ENCODE peak calls at places on chromosomes 16 and 17, in nine cellular contexts. One of them, this sample, is unnamed.

GRCh38 chr17:58702708-58703107 is 10.3 kb downstream of the RAD51C start:
- DNase-seq in AG04450: no peak
- DNase-seq in LoVo: no peak
- DNase-seq in osteocyte: no peak
- DNase-seq in body of pancreas: no peak
- DNase-seq in stimulated activated CD4-positive, alpha-beta T cell treated with anti-CD3 and anti-CD28 coated beads, Interleukin-2, amount 100 ng/mL, for 48 hours: no peak
- DNase-seq in HEK293T: no peak
- DNase-seq in RCC 7860: no peak
- DNase-seq in AG10803: no peak
- DNase-seq in this sample: no peak

GRCh38 chr16:69111831-69112230 is 6.4 kb downstream of the HAS3 start:
- DNase-seq in AG10803: no peak
- DNase-seq in RCC 7860: no peak
- DNase-seq in body of pancreas: no peak
- DNase-seq in osteocyte: no peak
- DNase-seq in stimulated activated CD4-positive, alpha-beta T cell treated with anti-CD3 and anti-CD28 coated beads, Interleukin-2, amount 100 ng/mL, for 48 hours: no peak
- DNase-seq in AG04450: no peak
- DNase-seq in HEK293T: no peak
- DNase-seq in LoVo: no peak
- DNase-seq in this sample: no peak

GRCh38 chr17:74325743-74326379 is at the start of gene KIF19:
- DNase-seq in AG04450: no peak
- DNase-seq in RCC 7860: no peak
- DNase-seq in body of pancreas: peak
- DNase-seq in AG10803: no peak
- DNase-seq in LoVo: no peak
- DNase-seq in osteocyte: no peak
- DNase-seq in HEK293T: no peak
- DNase-seq in stimulated activated CD4-positive, alpha-beta T cell treated with anti-CD3 and anti-CD28 coated beads, Interleukin-2, amount 100 ng/mL, for 48 hours: peak
- DNase-seq in this sample: no peak

GRCh38 chr16:77945126-77945525 is 77.2 kb upstream of the CLEC3A start:
- DNase-seq in AG10803: peak
- DNase-seq in AG04450: no peak
- DNase-seq in RCC 7860: no peak
- DNase-seq in stimulated activated CD4-positive, alpha-beta T cell treated with anti-CD3 and anti-CD28 coated beads, Interleukin-2, amount 100 ng/mL, for 48 hours: no peak
- DNase-seq in body of pancreas: no peak
- DNase-seq in HEK293T: no peak
- DNase-seq in osteocyte: no peak
- DNase-seq in LoVo: no peak
- DNase-seq in this sample: no peak

GRCh38 chr17:45332989-45333701 is 16.3 kb upstream of the MAP3K14 start:
- DNase-seq in stimulated activated CD4-positive, alpha-beta T cell treated with anti-CD3 and anti-CD28 coated beads, Interleukin-2, amount 100 ng/mL, for 48 hours: no peak
- DNase-seq in osteocyte: no peak
- DNase-seq in AG10803: no peak
- DNase-seq in HEK293T: no peak
- DNase-seq in LoVo: no peak
- DNase-seq in AG04450: no peak
- DNase-seq in RCC 7860: peak
- DNase-seq in body of pancreas: peak
- DNase-seq in this sample: peak

GRCh38 chr16:46690281-46691178 is 1.1 kb downstream of the ORC6 start:
- DNase-seq in stimulated activated CD4-positive, alpha-beta T cell treated with anti-CD3 and anti-CD28 coated beads, Interleukin-2, amount 100 ng/mL, for 48 hours: no peak
- DNase-seq in body of pancreas: no peak
- DNase-seq in LoVo: peak
- DNase-seq in HEK293T: no peak
- DNase-seq in AG04450: no peak
- DNase-seq in RCC 7860: no peak
- DNase-seq in osteocyte: no peak
- DNase-seq in AG10803: peak
- DNase-seq in this sample: peak

GRCh38 chr17:30344283-30345088 is 10.6 kb upstream of the TMIGD1 start:
- DNase-seq in HEK293T: no peak
- DNase-seq in stimulated activated CD4-positive, alpha-beta T cell treated with anti-CD3 and anti-CD28 coated beads, Interleukin-2, amount 100 ng/mL, for 48 hours: no peak
- DNase-seq in osteocyte: no peak
- DNase-seq in RCC 7860: peak
- DNase-seq in LoVo: peak
- DNase-seq in AG04450: no peak
- DNase-seq in AG10803: peak
- DNase-seq in body of pancreas: peak
- DNase-seq in this sample: peak

GRCh38 chr17:72143245-72143644 is 22.4 kb downstream of the SOX9 start:
- DNase-seq in RCC 7860: no peak
- DNase-seq in HEK293T: no peak
- DNase-seq in LoVo: no peak
- DNase-seq in stimulated activated CD4-positive, alpha-beta T cell treated with anti-CD3 and anti-CD28 coated beads, Interleukin-2, amount 100 ng/mL, for 48 hours: no peak
- DNase-seq in osteocyte: no peak
- DNase-seq in body of pancreas: no peak
- DNase-seq in AG04450: no peak
- DNase-seq in AG10803: no peak
- DNase-seq in this sample: no peak

GRCh38 chr16:85584192-85584757 is 28.8 kb upstream of the GSE1 start:
- DNase-seq in AG10803: no peak
- DNase-seq in RCC 7860: no peak
- DNase-seq in AG04450: no peak
- DNase-seq in stimulated activated CD4-positive, alpha-beta T cell treated with anti-CD3 and anti-CD28 coated beads, Interleukin-2, amount 100 ng/mL, for 48 hours: no peak
- DNase-seq in osteocyte: no peak
- DNase-seq in HEK293T: no peak
- DNase-seq in body of pancreas: no peak
- DNase-seq in LoVo: no peak
- DNase-seq in this sample: no peak

GRCh38 chr17:39365252-39365651 is 36.2 kb downstream of the FBXL20 start:
- DNase-seq in LoVo: no peak
- DNase-seq in RCC 7860: no peak
- DNase-seq in AG04450: peak
- DNase-seq in osteocyte: no peak
- DNase-seq in body of pancreas: no peak
- DNase-seq in AG10803: peak
- DNase-seq in stimulated activated CD4-positive, alpha-beta T cell treated with anti-CD3 and anti-CD28 coated beads, Interleukin-2, amount 100 ng/mL, for 48 hours: no peak
- DNase-seq in HEK293T: no peak
- DNase-seq in this sample: peak

GRCh38 chr17:4544656-4545216 is 10.4 kb downstream of the MYBBP1A start:
- DNase-seq in body of pancreas: no peak
- DNase-seq in AG10803: no peak
- DNase-seq in AG04450: no peak
- DNase-seq in LoVo: no peak
- DNase-seq in stimulated activated CD4-positive, alpha-beta T cell treated with anti-CD3 and anti-CD28 coated beads, Interleukin-2, amount 100 ng/mL, for 48 hours: no peak
- DNase-seq in HEK293T: no peak
- DNase-seq in osteocyte: no peak
- DNase-seq in RCC 7860: no peak
- DNase-seq in this sample: no peak

GRCh38 chr16:29994613-29995329 is 646 bp downstream of the HIRIP3 start:
- DNase-seq in AG04450: no peak
- DNase-seq in HEK293T: peak
- DNase-seq in stimulated activated CD4-positive, alpha-beta T cell treated with anti-CD3 and anti-CD28 coated beads, Interleukin-2, amount 100 ng/mL, for 48 hours: peak
- DNase-seq in osteocyte: no peak
- DNase-seq in LoVo: peak
- DNase-seq in AG10803: peak
- DNase-seq in RCC 7860: peak
- DNase-seq in body of pancreas: peak
- DNase-seq in this sample: peak

GRCh38 chr17:39617446-39618251 is 9.1 kb upstream of the PPP1R1B start:
- DNase-seq in osteocyte: peak
- DNase-seq in HEK293T: peak
- DNase-seq in RCC 7860: peak
- DNase-seq in LoVo: peak
- DNase-seq in stimulated activated CD4-positive, alpha-beta T cell treated with anti-CD3 and anti-CD28 coated beads, Interleukin-2, amount 100 ng/mL, for 48 hours: no peak
- DNase-seq in AG04450: no peak
- DNase-seq in body of pancreas: peak
- DNase-seq in AG10803: peak
- DNase-seq in this sample: peak

GRCh38 chr17:1188812-1189211 is 9.0 kb upstream of the ABR start:
- DNase-seq in AG10803: peak
- DNase-seq in body of pancreas: peak
- DNase-seq in HEK293T: no peak
- DNase-seq in LoVo: no peak
- DNase-seq in stimulated activated CD4-positive, alpha-beta T cell treated with anti-CD3 and anti-CD28 coated beads, Interleukin-2, amount 100 ng/mL, for 48 hours: no peak
- DNase-seq in osteocyte: no peak
- DNase-seq in RCC 7860: no peak
- DNase-seq in AG04450: no peak
- DNase-seq in this sample: peak

GRCh38 chr16:21097151-21097550 is 53.5 kb downstream of the DNAH3 start:
- DNase-seq in AG10803: peak
- DNase-seq in osteocyte: no peak
- DNase-seq in AG04450: no peak
- DNase-seq in HEK293T: no peak
- DNase-seq in RCC 7860: no peak
- DNase-seq in body of pancreas: no peak
- DNase-seq in LoVo: no peak
- DNase-seq in stimulated activated CD4-positive, alpha-beta T cell treated with anti-CD3 and anti-CD28 coated beads, Interleukin-2, amount 100 ng/mL, for 48 hours: no peak
- DNase-seq in this sample: peak

GRCh38 chr16:87556941-87557459 is 45.3 kb upstream of the JPH3 start:
- DNase-seq in AG10803: peak
- DNase-seq in stimulated activated CD4-positive, alpha-beta T cell treated with anti-CD3 and anti-CD28 coated beads, Interleukin-2, amount 100 ng/mL, for 48 hours: no peak
- DNase-seq in HEK293T: no peak
- DNase-seq in osteocyte: no peak
- DNase-seq in AG04450: no peak
- DNase-seq in RCC 7860: no peak
- DNase-seq in LoVo: no peak
- DNase-seq in body of pancreas: no peak
- DNase-seq in this sample: no peak

GRCh38 chr16:2468142-2468724 is 2.9 kb upstream of the NTN3 start:
- DNase-seq in body of pancreas: no peak
- DNase-seq in osteocyte: no peak
- DNase-seq in AG10803: no peak
- DNase-seq in LoVo: no peak
- DNase-seq in stimulated activated CD4-positive, alpha-beta T cell treated with anti-CD3 and anti-CD28 coated beads, Interleukin-2, amount 100 ng/mL, for 48 hours: no peak
- DNase-seq in RCC 7860: no peak
- DNase-seq in AG04450: no peak
- DNase-seq in HEK293T: peak
- DNase-seq in this sample: peak

GRCh38 chr16:31458073-31458834 is 1.0 kb upstream of the ARMC5 start:
- DNase-seq in stimulated activated CD4-positive, alpha-beta T cell treated with anti-CD3 and anti-CD28 coated beads, Interleukin-2, amount 100 ng/mL, for 48 hours: peak
- DNase-seq in RCC 7860: no peak
- DNase-seq in AG04450: no peak
- DNase-seq in LoVo: no peak
- DNase-seq in body of pancreas: peak
- DNase-seq in osteocyte: no peak
- DNase-seq in AG10803: peak
- DNase-seq in HEK293T: no peak
- DNase-seq in this sample: peak

GRCh38 chr16:35908942-35909341 is 2449.5 kb downstream of the TP53TG3F start:
- DNase-seq in osteocyte: no peak
- DNase-seq in HEK293T: peak
- DNase-seq in AG04450: no peak
- DNase-seq in RCC 7860: no peak
- DNase-seq in LoVo: no peak
- DNase-seq in body of pancreas: no peak
- DNase-seq in AG10803: no peak
- DNase-seq in stimulated activated CD4-positive, alpha-beta T cell treated with anti-CD3 and anti-CD28 coated beads, Interleukin-2, amount 100 ng/mL, for 48 hours: no peak
- DNase-seq in this sample: no peak

GRCh38 chr17:38783227-38783626 is 16.1 kb downstream of the PIP4K2B start:
- DNase-seq in body of pancreas: no peak
- DNase-seq in AG10803: no peak
- DNase-seq in HEK293T: no peak
- DNase-seq in AG04450: no peak
- DNase-seq in RCC 7860: no peak
- DNase-seq in osteocyte: no peak
- DNase-seq in LoVo: no peak
- DNase-seq in stimulated activated CD4-positive, alpha-beta T cell treated with anti-CD3 and anti-CD28 coated beads, Interleukin-2, amount 100 ng/mL, for 48 hours: no peak
- DNase-seq in this sample: no peak

GRCh38 chr17:78805301-78805700 is 23.2 kb upstream of the CYTH1 start:
- DNase-seq in osteocyte: no peak
- DNase-seq in HEK293T: no peak
- DNase-seq in stimulated activated CD4-positive, alpha-beta T cell treated with anti-CD3 and anti-CD28 coated beads, Interleukin-2, amount 100 ng/mL, for 48 hours: peak
- DNase-seq in RCC 7860: no peak
- DNase-seq in AG04450: no peak
- DNase-seq in AG10803: no peak
- DNase-seq in body of pancreas: no peak
- DNase-seq in LoVo: no peak
- DNase-seq in this sample: no peak

GRCh38 chr17:51435641-51436091 is 175.3 kb downstream of the UTP18 start:
- DNase-seq in HEK293T: peak
- DNase-seq in AG10803: peak
- DNase-seq in AG04450: no peak
- DNase-seq in stimulated activated CD4-positive, alpha-beta T cell treated with anti-CD3 and anti-CD28 coated beads, Interleukin-2, amount 100 ng/mL, for 48 hours: no peak
- DNase-seq in body of pancreas: peak
- DNase-seq in RCC 7860: no peak
- DNase-seq in osteocyte: peak
- DNase-seq in LoVo: peak
- DNase-seq in this sample: peak

GRCh38 chr16:79175286-79176057 is 425.1 kb downstream of the MAF start:
- DNase-seq in osteocyte: no peak
- DNase-seq in HEK293T: no peak
- DNase-seq in LoVo: no peak
- DNase-seq in stimulated activated CD4-positive, alpha-beta T cell treated with anti-CD3 and anti-CD28 coated beads, Interleukin-2, amount 100 ng/mL, for 48 hours: no peak
- DNase-seq in AG04450: no peak
- DNase-seq in AG10803: no peak
- DNase-seq in RCC 7860: no peak
- DNase-seq in body of pancreas: no peak
- DNase-seq in this sample: no peak

GRCh38 chr17:9331512-9332163 is 244.0 kb downstream of the STX8 start:
- DNase-seq in stimulated activated CD4-positive, alpha-beta T cell treated with anti-CD3 and anti-CD28 coated beads, Interleukin-2, amount 100 ng/mL, for 48 hours: no peak
- DNase-seq in HEK293T: no peak
- DNase-seq in AG10803: no peak
- DNase-seq in body of pancreas: no peak
- DNase-seq in LoVo: no peak
- DNase-seq in AG04450: no peak
- DNase-seq in osteocyte: no peak
- DNase-seq in RCC 7860: no peak
- DNase-seq in this sample: no peak

GRCh38 chr16:31421587-31421986 is 6.6 kb downstream of the COX6A2 start:
- DNase-seq in body of pancreas: no peak
- DNase-seq in AG04450: no peak
- DNase-seq in LoVo: no peak
- DNase-seq in AG10803: no peak
- DNase-seq in osteocyte: no peak
- DNase-seq in stimulated activated CD4-positive, alpha-beta T cell treated with anti-CD3 and anti-CD28 coated beads, Interleukin-2, amount 100 ng/mL, for 48 hours: peak
- DNase-seq in RCC 7860: no peak
- DNase-seq in HEK293T: no peak
- DNase-seq in this sample: no peak

GRCh38 chr17:73749337-73749807 is 105.1 kb upstream of the SDK2 start:
- DNase-seq in AG10803: no peak
- DNase-seq in stimulated activated CD4-positive, alpha-beta T cell treated with anti-CD3 and anti-CD28 coated beads, Interleukin-2, amount 100 ng/mL, for 48 hours: no peak
- DNase-seq in osteocyte: no peak
- DNase-seq in AG04450: no peak
- DNase-seq in RCC 7860: no peak
- DNase-seq in HEK293T: no peak
- DNase-seq in body of pancreas: no peak
- DNase-seq in LoVo: no peak
- DNase-seq in this sample: no peak